ENCODE peak calls at places on chromosome 16, in six cellular contexts. Z, K, N, T, F and R are unnamed samples.

GRCh38 chr16:912684-913613 is 57.8 kb downstream of the LMF1 start:
- DNase-seq in Z (no peak), K (no peak), N (peak; percentile 82), T (no peak), F (no peak), R (no peak)

GRCh38 chr16:31507929-31508705 is at the start of gene RUSF1:
- DNase-seq in Z (peak; percentile 91), K (peak; percentile 93), N (peak; percentile 87), T (peak; percentile 86), F (peak; percentile 65), R (peak; percentile 82)

GRCh38 chr16:242281-242680 is 7.7 kb downstream of the FAM234A start:
- DNase-seq in Z (no peak), K (no peak), N (no peak), T (peak; percentile 18), F (no peak), R (no peak)

GRCh38 chr16:27203429-27204231 is at the start of gene KDM8:
- DNase-seq in Z (peak; percentile 99), K (peak; percentile 100), N (peak; percentile 98), T (peak; percentile 99), F (peak; percentile 99), R (peak; percentile 100)

GRCh38 chr16:22782299-22782698 is 31.7 kb upstream of the HS3ST2 start:
- DNase-seq in Z (no peak), K (no peak), N (no peak), T (no peak), F (no peak), R (peak; percentile 73)

GRCh38 chr16:77946834-77947233 is 75.5 kb upstream of the CLEC3A start:
- DNase-seq in Z (no peak), K (no peak), N (no peak), T (peak; percentile 59), F (no peak), R (no peak)

GRCh38 chr16:81659249-81659648 is 119.8 kb upstream of the PLCG2 start:
- DNase-seq in Z (no peak), K (no peak), N (no peak), T (no peak), F (no peak), R (no peak)

GRCh38 chr16:75433732-75434413 is 570 bp upstream of the CFDP1 start:
- DNase-seq in Z (peak; percentile 79), K (peak; percentile 88), N (no peak), T (peak; percentile 94), F (no peak), R (peak; percentile 81)

GRCh38 chr16:23595246-23595950 is 718 bp downstream of the NDUFAB1 start:
- DNase-seq in Z (no peak), K (peak; percentile 12), N (no peak), T (no peak), F (no peak), R (no peak)

GRCh38 chr16:15034266-15035162 is 21.4 kb downstream of the NTAN1 start:
- DNase-seq in Z (no peak), K (no peak), N (no peak), T (no peak), F (no peak), R (peak; percentile 13)

GRCh38 chr16:87252269-87252970 is 64.8 kb downstream of the C16orf95 start:
- DNase-seq in Z (no peak), K (no peak), N (no peak), T (peak; percentile 48), F (no peak), R (no peak)

GRCh38 chr16:14528306-14528948 is 101.6 kb downstream of the PARN start:
- DNase-seq in Z (no peak), K (no peak), N (no peak), T (no peak), F (no peak), R (no peak)

GRCh38 chr16:89925596-89926079 is 2.5 kb downstream of the TUBB3 start:
- DNase-seq in Z (no peak), K (no peak), N (no peak), T (no peak), F (no peak), R (no peak)

GRCh38 chr16:67456383-67457140 is 24.4 kb downstream of the ATP6V0D1 start:
- DNase-seq in Z (peak; percentile 67), K (no peak), N (peak; percentile 42), T (no peak), F (no peak), R (peak; percentile 6)

GRCh38 chr16:53022374-53022773 is 30.3 kb downstream of the CHD9NB start:
- DNase-seq in Z (no peak), K (peak; percentile 4), N (peak; percentile 34), T (peak; percentile 48), F (no peak), R (peak; percentile 38)

GRCh38 chr16:47037746-47038458 is 64.4 kb upstream of the DNAJA2 start:
- DNase-seq in Z (peak; percentile 81), K (peak; percentile 80), N (peak; percentile 91), T (peak; percentile 73), F (peak; percentile 87), R (peak; percentile 66)

GRCh38 chr16:65763640-65764305 is 602.7 kb upstream of the CDH5 start:
- DNase-seq in Z (no peak), K (no peak), N (no peak), T (no peak), F (no peak), R (peak; percentile 93)

GRCh38 chr16:53546988-53547391 is 44.0 kb upstream of the AKTIP start:
- DNase-seq in Z (no peak), K (no peak), N (no peak), T (peak; percentile 24), F (no peak), R (no peak)

GRCh38 chr16:57964157-57964700 is 6.7 kb downstream of the CNGB1 start:
- DNase-seq in Z (no peak), K (no peak), N (no peak), T (no peak), F (no peak), R (no peak)

GRCh38 chr16:10408824-10409381 is 23.0 kb downstream of the ATF7IP2 start:
- DNase-seq in Z (no peak), K (peak; percentile 26), N (no peak), T (peak; percentile 24), F (no peak), R (peak; percentile 35)

GRCh38 chr16:25988089-25988488 is 296.3 kb downstream of the HS3ST4 start:
- DNase-seq in Z (no peak), K (no peak), N (no peak), T (no peak), F (no peak), R (no peak)

GRCh38 chr16:73771676-73772075 is 524.9 kb upstream of the PSMD7 start:
- DNase-seq in Z (no peak), K (no peak), N (no peak), T (peak; percentile 87), F (no peak), R (peak; percentile 64)

GRCh38 chr16:82175627-82176026 is 5.6 kb upstream of the MPHOSPH6 start:
- DNase-seq in Z (no peak), K (no peak), N (no peak), T (no peak), F (no peak), R (no peak)

GRCh38 chr16:15795615-15796014 is 61.2 kb downstream of the MYH11 start:
- DNase-seq in Z (no peak), K (no peak), N (no peak), T (no peak), F (no peak), R (no peak)

GRCh38 chr16:49696414-49697101 is 159.4 kb downstream of the ZNF423 start:
- DNase-seq in Z (no peak), K (no peak), N (no peak), T (no peak), F (no peak), R (no peak)

GRCh38 chr16:3637371-3637923 is 17.0 kb upstream of the DNASE1 start:
- DNase-seq in Z (no peak), K (peak; percentile 75), N (no peak), T (peak; percentile 34), F (no peak), R (peak; percentile 78)

GRCh38 chr16:15899538-15900100 is 11.2 kb upstream of the CEP20 start:
- DNase-seq in Z (peak; percentile 54), K (peak; percentile 70), N (no peak), T (peak; percentile 98), F (no peak), R (peak; percentile 55)

GRCh38 chr16:88978608-88979346 is 1.8 kb upstream of the CBFA2T3 start:
- DNase-seq in Z (no peak), K (no peak), N (no peak), T (no peak), F (no peak), R (peak; percentile 96)

GRCh38 chr16:67865318-67865717 is 7.5 kb upstream of the EDC4 start:
- DNase-seq in Z (no peak), K (peak; percentile 47), N (no peak), T (peak; percentile 67), F (no peak), R (peak; percentile 5)

GRCh38 chr16:67241008-67241900 is 6.0 kb downstream of the FHOD1 start:
- DNase-seq in Z (peak; percentile 66), K (no peak), N (no peak), T (peak; percentile 98), F (no peak), R (no peak)

GRCh38 chr16:85157813-85158701 is 45.8 kb upstream of the CIBAR2 start:
- DNase-seq in Z (no peak), K (peak; percentile 63), N (no peak), T (no peak), F (no peak), R (peak; percentile 37)

GRCh38 chr16:30472328-30472942 is at the start of gene ITGAL:
- DNase-seq in Z (peak; percentile 42), K (peak; percentile 94), N (no peak), T (no peak), F (peak; percentile 46), R (peak; percentile 96)

GRCh38 chr16:24552705-24553104 is 13.3 kb downstream of the RBBP6 start:
- DNase-seq in Z (no peak), K (no peak), N (no peak), T (no peak), F (no peak), R (no peak)

GRCh38 chr16:31441956-31442355 is 633 bp downstream of the ZNF843 start:
- DNase-seq in Z (no peak), K (no peak), N (no peak), T (no peak), F (no peak), R (no peak)